ENCODE peak calls at places on chromosomes 3 and 15, in ten cellular contexts. C is ovary, G is H54, L is tibial nerve, Q is stomach, F is esophagus squamous epithelium, P is IMR-90, V is lower leg skin, D is K562, B is thyroid gland. Y is an unnamed sample.

GRCh38 chr3:148379763-148380162 is 317.9 kb upstream of the AGTR1 start:
- DNase-seq in F (no peak), L (no peak), Q (no peak), V (no peak), B (no peak), G (no peak), D (no peak), P (peak; percentile 69), C (no peak), Y (peak; percentile 1)

GRCh38 chr3:119608591-119608990 is 10.9 kb downstream of the PLA1A start:
- DNase-seq in G (no peak), C (no peak), D (no peak), B (no peak), Q (no peak), F (no peak), V (no peak), L (no peak), P (no peak), Y (no peak)

GRCh38 chr15:67855842-67856241 is 16.0 kb upstream of the RNU6-1 start:
- DNase-seq in F (no peak), V (no peak), Q (no peak), C (no peak), D (no peak), G (no peak), B (peak; percentile 72), L (no peak), P (no peak), Y (no peak)

GRCh38 chr15:61256231-61256630 is 27.1 kb upstream of the RORA start:
- DNase-seq in Q (no peak), L (no peak), G (no peak), C (no peak), D (no peak), B (no peak), V (no peak), F (no peak), P (no peak), Y (no peak)

GRCh38 chr3:5728085-5728484 is 540.6 kb downstream of the EDEM1 start:
- DNase-seq in L (no peak), D (no peak), C (no peak), G (no peak), V (no peak), Q (no peak), B (no peak), P (no peak), F (no peak), Y (no peak)

GRCh38 chr3:189945935-189946709 is 174.6 kb downstream of the P3H2 start:
- DNase-seq in C (no peak), Q (no peak), G (no peak), B (no peak), F (no peak), D (no peak), P (no peak), L (no peak), V (no peak), Y (no peak)

GRCh38 chr15:68389041-68389930 is 42.7 kb downstream of the ITGA11 start:
- DNase-seq in Q (peak; percentile 9), P (no peak), L (no peak), G (no peak), F (no peak), D (no peak), B (no peak), V (peak; percentile 43), C (no peak), Y (no peak)

GRCh38 chr3:150469031-150469930 is 61.2 kb downstream of the TSC22D2 start:
- DNase-seq in F (no peak), L (no peak), G (peak; percentile 54), D (peak; percentile 76), Q (no peak), B (no peak), V (no peak), C (peak; percentile 21), P (peak; percentile 98), Y (no peak)

GRCh38 chr15:46304320-46304719 is 669.5 kb downstream of the SQOR start:
- DNase-seq in C (no peak), Q (no peak), B (no peak), P (no peak), F (no peak), D (peak; percentile 8), L (no peak), V (no peak), G (peak; percentile 13), Y (no peak)

GRCh38 chr3:134375542-134376384 is 1.5 kb upstream of the AMOTL2 start:
- DNase-seq in Q (no peak), D (no peak), P (no peak), C (no peak), V (peak; percentile 84), L (no peak), F (no peak), G (no peak), B (no peak), Y (no peak)

GRCh38 chr3:65473746-65474145 is 565.0 kb downstream of the MAGI1 start:
- DNase-seq in G (peak; percentile 9), F (no peak), V (no peak), L (no peak), P (peak; percentile 47), D (no peak), Q (no peak), B (no peak), C (no peak), Y (no peak)

GRCh38 chr3:135154186-135154585 is 359.1 kb downstream of the EPHB1 start:
- DNase-seq in D (no peak), P (no peak), F (no peak), B (no peak), L (no peak), V (no peak), G (no peak), Q (no peak), C (no peak), Y (no peak)

GRCh38 chr3:167662919-167663400 is 9.2 kb upstream of the WDR49 start:
- DNase-seq in D (no peak), C (no peak), B (no peak), P (no peak), L (no peak), V (no peak), F (no peak), G (no peak), Q (no peak), Y (no peak)

GRCh38 chr3:183252973-183253363 is at the start of gene B3GNT5:
- DNase-seq in P (no peak), V (peak; percentile 90), C (peak; percentile 48), D (peak; percentile 64), Q (peak; percentile 86), B (peak; percentile 84), G (peak; percentile 32), F (no peak), L (no peak), Y (no peak)
- TF ChIP-seq POLR2A in P (no peak), V (no peak), C (no peak), D (no peak), Q (no peak), B (no peak), G (no peak), F (no peak), L (no peak), Y (no peak)

GRCh38 chr15:90058308-90058707 is 44.0 kb downstream of the IDH2 start:
- DNase-seq in V (no peak), Q (no peak), D (no peak), B (no peak), P (no peak), F (no peak), L (no peak), G (no peak), C (no peak), Y (no peak)

GRCh38 chr15:90062023-90062728 is 40.1 kb downstream of the IDH2 start:
- DNase-seq in G (no peak), C (peak; percentile 71), Q (peak; percentile 83), V (no peak), F (no peak), L (no peak), B (peak; percentile 85), D (peak; percentile 79), P (no peak), Y (no peak)

GRCh38 chr15:90062729-90063684 is 39.3 kb downstream of the IDH2 start:
- DNase-seq in B (peak; percentile 93), P (no peak), Q (no peak), C (no peak), F (no peak), G (no peak), V (no peak), L (no peak), D (no peak), Y (no peak)

GRCh38 chr15:90060797-90061196 is 41.5 kb downstream of the IDH2 start:
- DNase-seq in B (no peak), Q (no peak), C (no peak), D (no peak), L (no peak), F (no peak), V (no peak), P (no peak), G (no peak), Y (no peak)

GRCh38 chr15:90059208-90059985 is 42.9 kb downstream of the IDH2 start:
- DNase-seq in D (peak; percentile 48), Q (peak; percentile 73), B (peak; percentile 37), V (no peak), L (peak; percentile 40), C (no peak), F (peak; percentile 54), G (no peak), P (no peak), Y (peak; percentile 79)
- TF ChIP-seq POLR2A in D (no peak), Q (no peak), B (no peak), V (no peak), L (no peak), C (no peak), F (no peak), G (no peak), P (no peak), Y (peak; percentile 72)

GRCh38 chr3:13346481-13347389 is 73.4 kb downstream of the NUP210 start:
- DNase-seq in C (no peak), L (no peak), F (no peak), V (no peak), Q (peak; percentile 29), B (no peak), G (no peak), D (no peak), P (no peak), Y (peak; percentile 37)
- TF ChIP-seq POLR2A in C (no peak), L (no peak), F (no peak), V (no peak), Q (no peak), B (no peak), G (no peak), D (no peak), P (no peak), Y (no peak)

GRCh38 chr3:39148116-39149058 is 5.0 kb downstream of the CSRNP1 start:
- DNase-seq in P (peak; percentile 75), D (peak; percentile 42), B (no peak), G (no peak), V (peak; percentile 82), F (no peak), C (no peak), Q (no peak), L (no peak), Y (no peak)

GRCh38 chr3:39150803-39151631 is 2.4 kb downstream of the CSRNP1 start:
- DNase-seq in V (peak; percentile 98), G (peak; percentile 67), P (peak; percentile 97), B (peak; percentile 95), F (no peak), C (peak; percentile 96), D (peak; percentile 75), L (peak; percentile 73), Q (peak; percentile 78), Y (no peak)

GRCh38 chr3:39149498-39150169 is 3.8 kb downstream of the CSRNP1 start:
- DNase-seq in Q (no peak), F (no peak), L (no peak), V (peak; percentile 43), G (no peak), P (no peak), B (no peak), D (no peak), C (no peak), Y (no peak)

GRCh38 chr3:39149059-39149455 is 4.3 kb downstream of the CSRNP1 start:
- DNase-seq in F (no peak), C (no peak), L (no peak), V (peak; percentile 14), P (no peak), Q (no peak), D (no peak), B (no peak), G (no peak), Y (no peak)

GRCh38 chr3:39150170-39150802 is 3.1 kb downstream of the CSRNP1 start:
- DNase-seq in D (no peak), P (no peak), V (peak; percentile 83), G (no peak), C (no peak), L (no peak), B (no peak), Q (no peak), F (no peak), Y (no peak)
- TF ChIP-seq POLR2A in D (no peak), P (no peak), V (no peak), G (no peak), C (no peak), L (no peak), B (no peak), Q (no peak), F (no peak), Y (no peak)

Y was measured in GM12891.